ENCODE peak calls at places on chromosome 16, in five cellular contexts. One of them, this sample, is unnamed.

GRCh38 chr16:85621698-85622433 is 8.7 kb downstream of the GSE1 start:
- DNase-seq in SK-N-SH: no peak
- DNase-seq in GM12878: no peak
- DNase-seq in K562: no peak
- DNase-seq in IMR-90: no peak
- DNase-seq in this sample: peak; percentile 23

GRCh38 chr16:9970796-9971195 is 211.4 kb downstream of the GRIN2A start:
- DNase-seq in K562: no peak
- DNase-seq in SK-N-SH: no peak
- DNase-seq in GM12878: no peak
- DNase-seq in IMR-90: no peak
- DNase-seq in this sample: no peak

GRCh38 chr16:48432136-48432535 is 46.9 kb upstream of the SIAH1 start:
- DNase-seq in K562: no peak
- DNase-seq in GM12878: peak; percentile 48
- DNase-seq in SK-N-SH: no peak
- DNase-seq in IMR-90: no peak
- DNase-seq in this sample: no peak

GRCh38 chr16:77591347-77591746 is 131.0 kb upstream of the NUDT7 start:
- DNase-seq in IMR-90: no peak
- DNase-seq in K562: no peak
- DNase-seq in SK-N-SH: no peak
- DNase-seq in GM12878: no peak
- DNase-seq in this sample: no peak

GRCh38 chr16:76800196-76800595 is 390.8 kb upstream of the MON1B start:
- DNase-seq in SK-N-SH: no peak
- DNase-seq in K562: no peak
- DNase-seq in IMR-90: no peak
- DNase-seq in GM12878: no peak
- DNase-seq in this sample: no peak

GRCh38 chr16:85328665-85329058 is 216.4 kb upstream of the CIBAR2 start:
- DNase-seq in IMR-90: no peak
- DNase-seq in SK-N-SH: no peak
- DNase-seq in GM12878: no peak
- DNase-seq in K562: peak; percentile 73
- DNase-seq in this sample: no peak

GRCh38 chr16:2385441-2385840 is 43.8 kb upstream of the CCNF start:
- DNase-seq in IMR-90: peak; percentile 27
- DNase-seq in SK-N-SH: no peak
- DNase-seq in K562: no peak
- DNase-seq in GM12878: no peak
- DNase-seq in this sample: no peak

GRCh38 chr16:69772560-69773254 is 10.6 kb downstream of the WWP2 start:
- DNase-seq in SK-N-SH: no peak
- DNase-seq in IMR-90: no peak
- DNase-seq in K562: no peak
- DNase-seq in GM12878: no peak
- DNase-seq in this sample: no peak

GRCh38 chr16:84052071-84052622 is 9.6 kb upstream of the SLC38A8 start:
- DNase-seq in GM12878: no peak
- DNase-seq in SK-N-SH: no peak
- DNase-seq in K562: no peak
- DNase-seq in IMR-90: no peak
- DNase-seq in this sample: no peak

GRCh38 chr16:49780436-49780835 is 75.5 kb downstream of the ZNF423 start:
- DNase-seq in GM12878: no peak
- DNase-seq in SK-N-SH: no peak
- DNase-seq in K562: no peak
- DNase-seq in IMR-90: no peak
- DNase-seq in this sample: no peak

GRCh38 chr16:24729967-24730815 is 740 bp downstream of the TNRC6A start:
- DNase-seq in GM12878: no peak
- DNase-seq in IMR-90: peak; percentile 18
- DNase-seq in K562: peak; percentile 76
- DNase-seq in SK-N-SH: peak; percentile 80
- DNase-seq in this sample: peak; percentile 9

GRCh38 chr16:85056211-85056748 is 28.7 kb downstream of the KIAA0513 start:
- DNase-seq in GM12878: no peak
- DNase-seq in SK-N-SH: peak; percentile 46
- DNase-seq in IMR-90: peak; percentile 36
- DNase-seq in K562: peak; percentile 56
- DNase-seq in this sample: no peak

GRCh38 chr16:57533618-57534336 is 2.6 kb downstream of the CCDC102A start:
- DNase-seq in IMR-90: no peak
- DNase-seq in GM12878: no peak
- DNase-seq in K562: peak; percentile 6
- DNase-seq in SK-N-SH: peak; percentile 66
- DNase-seq in this sample: no peak

GRCh38 chr16:57533366-57533617 is 3.1 kb downstream of the CCDC102A start:
- DNase-seq in GM12878: no peak
- DNase-seq in IMR-90: no peak
- DNase-seq in SK-N-SH: no peak
- DNase-seq in K562: no peak
- DNase-seq in this sample: no peak

GRCh38 chr16:57531635-57532220 is 4.6 kb downstream of the CCDC102A start:
- DNase-seq in SK-N-SH: peak; percentile 11
- DNase-seq in GM12878: no peak
- DNase-seq in IMR-90: no peak
- DNase-seq in K562: no peak
- DNase-seq in this sample: no peak

GRCh38 chr16:57531253-57531575 is 5.2 kb downstream of the CCDC102A start:
- DNase-seq in K562: peak; percentile 4
- DNase-seq in IMR-90: no peak
- DNase-seq in SK-N-SH: peak; percentile 5
- DNase-seq in GM12878: no peak
- DNase-seq in this sample: no peak

DNA sequence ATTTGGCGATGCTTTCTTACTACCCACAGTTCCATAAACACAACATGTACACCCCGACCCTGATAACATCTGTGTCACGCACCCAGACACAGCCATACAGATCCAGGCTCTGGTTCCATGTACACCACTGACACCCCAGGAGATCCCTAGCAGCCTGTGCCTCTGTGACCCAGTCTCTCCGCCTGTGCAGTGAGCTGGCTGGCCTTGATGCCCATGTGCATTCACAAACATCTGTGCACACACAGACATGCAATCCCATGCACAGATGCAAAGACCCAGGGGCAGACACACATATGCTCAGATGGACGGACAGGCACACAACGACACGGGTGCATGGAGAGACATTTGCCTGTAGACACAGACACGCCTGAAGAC is 4.1 kb downstream of the CCDC102A start:
- DNase-seq in GM12878: no peak
- DNase-seq in SK-N-SH: peak; percentile 45
- DNase-seq in K562: peak; percentile 3
- DNase-seq in IMR-90: no peak
- DNase-seq in this sample: no peak
- TF ChIP-seq SMC3 in GM12878: no peak
- TF ChIP-seq SMC3 in SK-N-SH: no peak
- TF ChIP-seq SMC3 in K562: no peak
- TF ChIP-seq SMC3 in IMR-90: no peak
- TF ChIP-seq SMC3 in this sample: no peak

GRCh38 chr16:74575175-74575804 is 31.6 kb downstream of the GLG1 start:
- DNase-seq in IMR-90: no peak
- DNase-seq in SK-N-SH: no peak
- DNase-seq in GM12878: no peak
- DNase-seq in K562: no peak
- DNase-seq in this sample: no peak

GRCh38 chr16:74575805-74576643 is 30.9 kb downstream of the GLG1 start:
- DNase-seq in SK-N-SH: no peak
- DNase-seq in IMR-90: no peak
- DNase-seq in K562: no peak
- DNase-seq in GM12878: no peak
- DNase-seq in this sample: no peak

GRCh38 chr16:74578433-74578832 is 28.5 kb downstream of the GLG1 start:
- DNase-seq in IMR-90: no peak
- DNase-seq in SK-N-SH: no peak
- DNase-seq in GM12878: no peak
- DNase-seq in K562: no peak
- DNase-seq in this sample: no peak

GRCh38 chr16:74578838-74579237 is 28.1 kb downstream of the GLG1 start:
- DNase-seq in K562: no peak
- DNase-seq in IMR-90: no peak
- DNase-seq in GM12878: no peak
- DNase-seq in SK-N-SH: no peak
- DNase-seq in this sample: no peak

DNA sequence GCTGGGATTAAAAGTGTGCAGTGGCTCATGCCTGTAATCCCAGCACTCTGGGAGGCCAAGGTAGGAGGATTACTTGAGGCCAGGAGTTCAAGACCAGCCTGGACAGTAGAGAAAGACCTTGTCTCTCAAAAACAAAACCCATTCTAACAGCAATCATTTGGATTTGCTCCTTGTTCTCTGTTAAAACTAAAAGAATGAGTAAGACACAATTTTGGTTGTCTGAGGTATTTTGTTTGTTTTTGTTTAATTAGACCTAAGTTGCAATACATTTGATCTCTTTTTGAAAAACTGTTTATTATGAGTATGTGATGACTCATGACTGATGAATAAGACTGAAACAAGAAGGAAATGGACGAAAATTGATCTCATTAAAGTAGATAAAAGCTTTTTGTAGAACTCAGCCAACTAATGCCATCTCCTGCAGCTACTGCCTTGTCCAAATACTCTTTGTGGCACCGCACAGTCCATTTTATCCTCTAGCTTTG is 29.0 kb downstream of the GLG1 start:
- DNase-seq in IMR-90: peak; percentile 88
- DNase-seq in GM12878: peak; percentile 57
- DNase-seq in K562: no peak
- DNase-seq in SK-N-SH: no peak
- DNase-seq in this sample: no peak
- TF ChIP-seq RCOR1 in IMR-90: no peak
- TF ChIP-seq RCOR1 in GM12878: no peak
- TF ChIP-seq RCOR1 in K562: no peak
- TF ChIP-seq RCOR1 in SK-N-SH: no peak
- TF ChIP-seq RCOR1 in this sample: no peak

GRCh38 chr16:54068212-54068611 is 218.4 kb downstream of the IRX3 start:
- DNase-seq in GM12878: no peak
- DNase-seq in IMR-90: no peak
- DNase-seq in SK-N-SH: no peak
- DNase-seq in K562: no peak
- DNase-seq in this sample: no peak
- TF ChIP-seq SMC3 in GM12878: no peak
- TF ChIP-seq SMC3 in IMR-90: no peak
- TF ChIP-seq SMC3 in SK-N-SH: no peak
- TF ChIP-seq SMC3 in K562: no peak
- TF ChIP-seq SMC3 in this sample: no peak

DNA sequence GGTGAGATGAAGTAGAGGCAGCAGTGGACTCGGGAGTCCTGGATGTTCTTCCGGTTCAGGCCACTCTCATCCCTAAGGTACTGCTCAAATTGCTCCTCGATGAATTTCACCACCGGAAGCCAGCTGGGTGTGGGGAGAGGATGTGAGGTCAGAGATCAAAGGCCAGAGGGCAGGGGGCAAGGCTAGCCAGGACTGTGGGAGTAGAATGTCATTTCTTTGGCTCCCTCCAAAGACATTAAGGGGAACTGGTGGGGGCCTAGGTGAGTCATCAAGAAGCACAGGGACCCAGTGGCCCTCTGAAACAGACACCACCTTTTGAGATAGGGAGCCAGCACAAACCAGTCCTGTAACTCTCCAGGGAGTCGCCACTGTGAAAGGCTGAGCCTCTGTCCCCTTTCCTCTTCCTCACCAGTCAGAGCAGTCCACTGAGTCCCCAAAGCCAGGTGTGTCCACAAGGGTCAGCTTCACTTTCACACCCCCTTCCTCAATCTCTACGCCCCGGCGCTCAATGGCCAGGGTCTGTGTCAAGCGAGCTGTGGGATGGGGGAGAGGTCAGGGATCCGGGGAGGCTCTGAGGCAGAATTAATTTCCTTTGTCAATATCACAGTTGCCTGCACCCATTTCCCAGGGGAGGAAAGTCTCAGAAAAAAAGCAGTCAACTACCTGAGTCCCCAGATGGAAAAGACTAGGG is 865 bp downstream of the SEPTIN1 start:
- DNase-seq in SK-N-SH: no peak
- DNase-seq in K562: peak; percentile 84
- DNase-seq in GM12878: no peak
- DNase-seq in IMR-90: no peak
- DNase-seq in this sample: no peak
- TF ChIP-seq RCOR1 in SK-N-SH: no peak
- TF ChIP-seq RCOR1 in K562: peak; percentile 70
- TF ChIP-seq RCOR1 in GM12878: no peak
- TF ChIP-seq RCOR1 in IMR-90: no peak
- TF ChIP-seq RCOR1 in this sample: no peak

DNA sequence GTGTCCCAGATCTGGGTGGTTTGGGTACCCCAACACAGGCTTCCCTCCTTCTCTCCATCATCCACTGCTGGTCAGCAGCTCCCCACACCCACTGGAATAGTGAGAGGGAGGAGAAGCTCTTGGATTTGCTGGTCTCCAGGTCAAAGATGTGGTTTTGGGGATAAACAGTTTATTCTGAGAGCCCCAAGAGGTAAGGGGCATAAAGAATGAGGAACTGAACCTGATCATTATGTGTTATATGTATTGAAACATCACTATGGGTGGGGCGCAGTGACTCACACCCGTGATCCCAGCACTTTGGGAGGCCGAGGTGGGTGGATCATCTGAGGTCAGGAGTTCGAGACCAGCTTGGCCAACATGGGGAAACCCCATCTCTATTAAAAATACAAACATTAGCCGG is 3.9 kb downstream of the DPEP2 start:
- DNase-seq in SK-N-SH: no peak
- DNase-seq in IMR-90: no peak
- DNase-seq in GM12878: no peak
- DNase-seq in K562: no peak
- DNase-seq in this sample: no peak
- TF ChIP-seq SMC3 in SK-N-SH: no peak
- TF ChIP-seq SMC3 in IMR-90: no peak
- TF ChIP-seq SMC3 in GM12878: no peak
- TF ChIP-seq SMC3 in K562: no peak
- TF ChIP-seq SMC3 in this sample: no peak

GRCh38 chr16:71249399-71249798 is 18.9 kb upstream of the HYDIN start:
- DNase-seq in GM12878: no peak
- DNase-seq in K562: peak; percentile 8
- DNase-seq in SK-N-SH: no peak
- DNase-seq in IMR-90: no peak
- DNase-seq in this sample: no peak
- TF ChIP-seq RCOR1 in GM12878: no peak
- TF ChIP-seq RCOR1 in K562: no peak
- TF ChIP-seq RCOR1 in SK-N-SH: no peak
- TF ChIP-seq RCOR1 in IMR-90: no peak
- TF ChIP-seq RCOR1 in this sample: no peak